ENCODE peak calls at places on chromosomes 13 and 19, in four cellular contexts. A is SHP77; N is central memory CD4-positive, alpha-beta T cell; G is stomach. D is an unnamed sample.

GRCh38 chr19:48813123-48813911 is 2.5 kb upstream of the BCAT2 start:
- DNase-seq in A (no peak), N (no peak), G (no peak), D (no peak)

GRCh38 chr13:79128158-79128557 is 277.9 kb downstream of the RBM26 start:
- DNase-seq in A (no peak), N (no peak), G (no peak), D (no peak)

GRCh38 chr13:49373699-49374098 is 70.2 kb downstream of the CAB39L start:
- DNase-seq in A (no peak), N (no peak), G (no peak), D (no peak)

GRCh38 chr19:11264452-11265176 is 2.3 kb upstream of the DOCK6 start:
- DNase-seq in A (peak), N (no peak), G (peak), D (peak)

GRCh38 chr13:98977568-98978270 is at the start of gene DOCK9:
- DNase-seq in A (no peak), N (no peak), G (peak), D (peak)

GRCh38 chr19:543912-544608 is at the start of gene GZMM:
- DNase-seq in A (no peak), N (peak), G (no peak), D (no peak)

GRCh38 chr13:73971481-73971880 is 162.7 kb downstream of the KLF12 start:
- DNase-seq in A (no peak), N (no peak), G (no peak), D (no peak)

GRCh38 chr13:102721800-102722231 is 27.0 kb upstream of the METTL21C start:
- DNase-seq in A (no peak), N (no peak), G (no peak), D (no peak)

GRCh38 chr19:51122112-51122981 is 2.4 kb upstream of the SIGLEC9 start:
- DNase-seq in A (no peak), N (no peak), G (no peak), D (no peak)

GRCh38 chr13:41458939-41459753 is 1.8 kb downstream of the RGCC start:
- DNase-seq in A (no peak), N (peak), G (peak), D (no peak)

GRCh38 chr13:107765724-107766436 is 449.5 kb downstream of the LIG4 start:
- DNase-seq in A (no peak), N (no peak), G (no peak), D (peak)

GRCh38 chr13:110278859-110279258 is 28.1 kb downstream of the COL4A1 start:
- DNase-seq in A (no peak), N (no peak), G (no peak), D (no peak)

GRCh38 chr19:39301562-39301961 is 5.4 kb downstream of the IFNL1 start:
- DNase-seq in A (no peak), N (no peak), G (no peak), D (no peak)

GRCh38 chr19:48943081-48943480 is 9.6 kb downstream of the DHDH start:
- DNase-seq in A (no peak), N (no peak), G (no peak), D (no peak)

GRCh38 chr19:40279120-40279551 is 6.0 kb downstream of the AKT2 start:
- DNase-seq in A (no peak), N (no peak), G (no peak), D (no peak)